ENCODE peak calls at places on chromosomes 13 and 19, in six cellular contexts. M is brain microvascular endothelial cell, C is fibroblast of lung, H is neuronal stem cell, Y is ovary, N is pancreas. D is an unnamed sample.

GRCh38 chr13:105611424-105611823 is 924.0 kb downstream of the EFNB2 start:
- DNase-seq in H (no peak), N (no peak), C (peak), Y (no peak), M (peak), D (no peak)

GRCh38 chr13:111210945-111211469 is 95.9 kb downstream of the ARHGEF7 start:
- DNase-seq in N (no peak), M (no peak), Y (no peak), H (no peak), C (no peak), D (no peak)

GRCh38 chr13:68304287-68304893 is 1074.3 kb upstream of the PCDH9 start:
- DNase-seq in N (no peak), Y (no peak), M (no peak), C (peak), H (peak), D (no peak)

GRCh38 chr13:110984392-110984791 is 69.5 kb upstream of the ANKRD10 start:
- DNase-seq in N (no peak), M (no peak), Y (no peak), H (no peak), C (no peak), D (no peak)

GRCh38 chr13:92224052-92224821 is 825.8 kb downstream of the GPC5 start:
- DNase-seq in Y (peak), M (peak), N (no peak), C (peak), H (no peak), D (no peak)

GRCh38 chr13:45367358-45367757 is 26.4 kb upstream of the TPT1 start:
- DNase-seq in C (peak), H (no peak), N (peak), M (peak), Y (no peak), D (peak)

GRCh38 chr13:99992376-99992775 is 10.8 kb downstream of the ZIC2 start:
- DNase-seq in H (no peak), M (no peak), Y (no peak), C (no peak), N (no peak), D (no peak)

GRCh38 chr19:23075031-23075733 is 41.6 kb upstream of the ZNF730 start:
- DNase-seq in Y (peak), M (peak), C (peak), N (peak), H (peak), D (peak)

GRCh38 chr19:10112895-10113591 is 1.6 kb downstream of the P2RY11 start:
- DNase-seq in C (peak), Y (peak), N (peak), M (no peak), H (no peak), D (no peak)

GRCh38 chr13:110265682-110266430 is 41.1 kb downstream of the COL4A1 start:
- DNase-seq in Y (no peak), H (no peak), M (no peak), N (no peak), C (peak), D (no peak)

GRCh38 chr13:33322474-33322827 is 36.9 kb upstream of the STARD13 start:
- DNase-seq in H (no peak), M (peak), N (no peak), Y (peak), C (peak), D (no peak)

GRCh38 chr13:91280806-91281205 is 66.7 kb upstream of the MIR17HG start:
- DNase-seq in N (no peak), C (no peak), M (no peak), H (no peak), Y (no peak), D (no peak)

GRCh38 chr13:86000546-86000945 is 201.3 kb upstream of the SLITRK6 start:
- DNase-seq in Y (no peak), C (no peak), N (no peak), M (no peak), H (no peak), D (no peak)

GRCh38 chr13:111925146-111925875 is 141.6 kb upstream of the SOX1 start:
- DNase-seq in H (no peak), Y (no peak), C (no peak), N (no peak), M (no peak), D (no peak)

GRCh38 chr13:83184819-83185218 is 697.5 kb downstream of the SLITRK1 start:
- DNase-seq in N (no peak), M (no peak), C (peak), H (no peak), Y (no peak), D (no peak)

GRCh38 chr13:90918551-90918950 is 428.9 kb upstream of the MIR17HG start:
- DNase-seq in C (peak), H (no peak), M (no peak), Y (no peak), N (no peak), D (no peak)

GRCh38 chr13:112893570-112894422 is 75.2 kb upstream of the MCF2L start:
- DNase-seq in N (peak), C (no peak), H (peak), M (peak), Y (peak), D (peak)

GRCh38 chr13:113404723-113405471 is 41.0 kb upstream of the GRTP1 start:
- DNase-seq in C (no peak), Y (no peak), M (no peak), H (no peak), N (no peak), D (peak)

GRCh38 chr13:82259284-82259683 is 1623.0 kb downstream of the SLITRK1 start:
- DNase-seq in H (no peak), M (no peak), C (no peak), N (no peak), Y (no peak), D (no peak)

GRCh38 chr19:45645068-45645630 is 6.0 kb upstream of the EML2 start:
- DNase-seq in N (no peak), H (no peak), Y (no peak), C (no peak), M (no peak), D (no peak)

GRCh38 chr19:52896431-52897148 is 845 bp downstream of the ZNF320 start:
- DNase-seq in H (peak), M (peak), C (peak), N (peak), Y (peak), D (no peak)

GRCh38 chr19:5903054-5903501 is 512 bp downstream of the NDUFA11 start:
- DNase-seq in H (no peak), C (peak), Y (no peak), N (no peak), M (peak), D (no peak)

GRCh38 chr19:41308450-41309224 is 1.3 kb upstream of the CCDC97 start:
- DNase-seq in M (peak), H (peak), N (peak), C (peak), Y (peak), D (no peak)
- H3K27ac ChIP-seq in M (peak), H (peak), N (peak), C (peak), Y (peak), D (peak)

GRCh38 chr13:75803175-75803611 is 167.1 kb downstream of the LMO7 start:
- DNase-seq in N (no peak), H (no peak), M (no peak), C (no peak), Y (no peak), D (no peak)
- H3K27ac ChIP-seq in N (no peak), H (no peak), M (no peak), C (no peak), Y (no peak), D (no peak)

GRCh38 chr19:54173951-54174817 is 1.2 kb upstream of the TMC4 start:
- DNase-seq in H (no peak), N (no peak), M (no peak), C (no peak), Y (no peak), D (no peak)
- H3K27ac ChIP-seq in H (no peak), N (no peak), M (no peak), C (no peak), Y (no peak), D (no peak)

GRCh38 chr19:35931161-35931873 is 4.9 kb upstream of the LRFN3 start:
- DNase-seq in N (peak), Y (peak), C (peak), H (peak), M (peak), D (peak)
- H3K27ac ChIP-seq in N (no peak), Y (peak), C (no peak), H (peak), M (no peak), D (no peak)

GRCh38 chr19:38564981-38565685 is 52.6 kb downstream of the MAP4K1 start:
- DNase-seq in M (no peak), N (no peak), H (no peak), C (peak), Y (no peak), D (no peak)

GRCh38 chr19:38562096-38562495 is 55.7 kb downstream of the MAP4K1 start:
- DNase-seq in Y (no peak), C (no peak), N (no peak), H (no peak), M (no peak), D (no peak)

GRCh38 chr19:38569368-38569983 is 48.3 kb downstream of the MAP4K1 start:
- DNase-seq in N (no peak), H (no peak), M (no peak), C (no peak), Y (no peak), D (no peak)

GRCh38 chr19:38563475-38563874 is 54.3 kb downstream of the MAP4K1 start:
- DNase-seq in N (no peak), H (no peak), M (no peak), Y (no peak), C (no peak), D (no peak)

GRCh38 chr19:38565686-38566105 is 52.1 kb downstream of the MAP4K1 start:
- DNase-seq in H (no peak), N (no peak), C (no peak), M (no peak), Y (no peak), D (no peak)
- H3K27ac ChIP-seq in H (no peak), N (no peak), C (no peak), M (no peak), Y (no peak), D (no peak)

GRCh38 chr19:3098141-3098514 is 4.0 kb downstream of the GNA11 start:
- DNase-seq in C (no peak), H (no peak), N (no peak), Y (no peak), M (no peak), D (peak)

GRCh38 chr19:3096267-3096901 is 2.2 kb downstream of the GNA11 start:
- DNase-seq in H (no peak), N (no peak), Y (no peak), M (no peak), C (no peak), D (peak)

GRCh38 chr19:3096902-3097326 is 2.8 kb downstream of the GNA11 start:
- DNase-seq in M (no peak), Y (no peak), C (no peak), N (no peak), H (no peak), D (no peak)

GRCh38 chr19:3098515-3099346 is 4.6 kb downstream of the GNA11 start:
- DNase-seq in M (no peak), N (peak), C (no peak), H (no peak), Y (no peak), D (no peak)

DNA sequence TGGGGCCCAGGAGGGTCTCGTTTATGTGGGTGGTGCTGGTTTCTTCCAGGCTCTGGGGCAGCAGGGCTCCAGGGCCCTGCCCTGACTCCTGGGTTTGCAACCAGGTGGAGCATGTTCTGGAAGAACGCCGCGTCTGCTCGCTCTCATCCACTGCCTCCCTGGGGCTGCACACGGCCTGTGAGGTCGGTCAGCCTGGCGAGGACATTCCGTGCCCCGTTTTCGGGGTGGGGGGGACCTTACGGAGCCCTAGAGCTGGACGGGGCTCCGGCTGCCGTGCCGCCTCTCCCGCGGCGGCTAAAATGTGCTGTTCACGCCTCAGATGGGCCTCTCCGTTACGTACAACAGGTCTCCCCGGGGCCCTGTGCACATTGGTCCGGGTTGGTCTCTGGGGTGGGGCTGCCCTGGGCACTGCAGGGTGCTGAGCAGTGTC is 3.3 kb downstream of the GNA11 start:
- DNase-seq in M (no peak), C (no peak), N (no peak), Y (no peak), H (no peak), D (no peak)
- H3K27ac ChIP-seq in M (no peak), C (no peak), N (peak), Y (peak), H (no peak), D (no peak)

GRCh38 chr13:77001963-77002587 is 10.2 kb downstream of the CLN5 start:
- DNase-seq in N (no peak), Y (no peak), H (no peak), C (no peak), M (no peak), D (no peak)
- H3K27ac ChIP-seq in N (no peak), Y (no peak), H (no peak), C (no peak), M (no peak), D (no peak)

GRCh38 chr13:48739346-48740037 is 85.8 kb downstream of the CYSLTR2 start:
- DNase-seq in C (peak), Y (peak), M (no peak), N (no peak), H (no peak), D (no peak)
- H3K27ac ChIP-seq in C (no peak), Y (no peak), M (no peak), N (no peak), H (no peak), D (no peak)

D was measured in RWPE2.